ENCODE peak calls at places on chromosome 19, in ten cellular contexts. X is RWPE1; J is cardiac fibroblast; W is MCF 10A; E is coronary artery; M is GM12865; L is CD4-positive, alpha-beta T cell; Q is AG09319; K is dorsolateral prefrontal cortex; P is AG10803. Z is an unnamed sample.

GRCh38 chr19:13894552-13894951 is 11.4 kb downstream of the BRME1 start:
- DNase-seq in W (no peak), P (no peak), J (no peak), M (no peak), X (no peak), E (no peak), L (no peak), K (no peak), Q (no peak), Z (no peak)

GRCh38 chr19:57106646-57107235 is 13.0 kb upstream of the USP29 start:
- DNase-seq in J (no peak), P (no peak), X (no peak), L (no peak), E (no peak), K (no peak), M (no peak), Q (no peak), W (no peak), Z (no peak)

GRCh38 chr19:45443462-45444317 is 20.0 kb upstream of the ERCC1 start:
- DNase-seq in L (peak), K (peak), M (peak), J (peak), E (peak), P (peak), X (peak), Q (peak), W (peak), Z (peak)

GRCh38 chr19:57887195-57887941 is 1.5 kb downstream of the ZNF814 start:
- DNase-seq in W (no peak), K (no peak), M (no peak), P (no peak), Q (no peak), L (no peak), J (peak), E (no peak), X (no peak), Z (no peak)

GRCh38 chr19:13401388-13401787 is 104.9 kb downstream of the CACNA1A start:
- DNase-seq in K (no peak), J (peak), P (peak), E (no peak), M (peak), L (no peak), X (peak), W (peak), Q (no peak), Z (no peak)

GRCh38 chr19:48660854-48661731 is 11.7 kb downstream of the NTN5 start:
- DNase-seq in W (peak), E (peak), K (peak), L (peak), X (peak), Q (peak), M (peak), J (peak), P (peak), Z (peak)

GRCh38 chr19:55546822-55547614 is 1.7 kb upstream of the SBK3 start:
- DNase-seq in M (no peak), P (peak), K (peak), X (no peak), L (no peak), Q (no peak), J (peak), W (peak), E (peak), Z (no peak)

GRCh38 chr19:31331536-31331935 is 17.7 kb downstream of the TSHZ3 start:
- DNase-seq in M (no peak), Q (no peak), E (no peak), P (no peak), X (no peak), J (no peak), W (no peak), L (no peak), K (peak), Z (no peak)

GRCh38 chr19:52670046-52670445 is 31.9 kb upstream of the ZNF83 start:
- DNase-seq in Q (no peak), W (peak), P (no peak), J (no peak), X (peak), M (no peak), E (no peak), L (no peak), K (no peak), Z (no peak)

GRCh38 chr19:37551123-37551993 is 43.2 kb downstream of the ZNF571 start:
- DNase-seq in E (no peak), K (no peak), L (peak), P (peak), X (peak), Q (peak), W (no peak), J (peak), M (peak), Z (no peak)

GRCh38 chr19:1289395-1290244 is 3.9 kb downstream of the EFNA2 start:
- DNase-seq in K (no peak), J (no peak), L (no peak), M (no peak), X (no peak), E (no peak), Q (no peak), P (no peak), W (no peak), Z (no peak)

GRCh38 chr19:10461047-10461949 is 41.0 kb downstream of the PDE4A start:
- DNase-seq in W (peak), J (peak), Q (peak), K (peak), L (peak), M (peak), X (peak), E (peak), P (peak), Z (peak)

GRCh38 chr19:42198676-42199439 is 18.6 kb downstream of the DEDD2 start:
- DNase-seq in M (peak), E (no peak), J (no peak), P (no peak), K (no peak), L (peak), Q (no peak), X (no peak), W (no peak), Z (no peak)

GRCh38 chr19:45870798-45871197 is 6.7 kb downstream of the FOXA3 start:
- DNase-seq in M (no peak), P (no peak), W (no peak), K (no peak), X (no peak), Q (no peak), L (no peak), J (no peak), E (no peak), Z (no peak)

GRCh38 chr19:6822311-6822670 is 49.8 kb downstream of the VAV1 start:
- DNase-seq in P (no peak), E (no peak), X (no peak), M (no peak), K (no peak), W (no peak), Q (no peak), L (no peak), J (no peak), Z (no peak)

GRCh38 chr19:13212759-13213330 is 62.6 kb downstream of the IER2 start:
- DNase-seq in P (peak), J (peak), L (peak), Q (no peak), K (peak), E (no peak), X (peak), W (peak), M (peak), Z (peak)

GRCh38 chr19:40006273-40006691 is 9.4 kb downstream of the ZNF546 start:
- DNase-seq in E (no peak), L (no peak), J (peak), M (no peak), X (no peak), K (no peak), W (peak), P (peak), Q (peak), Z (no peak)

GRCh38 chr19:30425885-30426838 is 54.0 kb downstream of the ZNF536 start:
- DNase-seq in X (no peak), L (no peak), J (no peak), M (no peak), P (no peak), Q (no peak), E (no peak), K (no peak), W (no peak), Z (no peak)

GRCh38 chr19:6572217-6572616 is 18.7 kb downstream of the CD70 start:
- DNase-seq in J (no peak), X (no peak), E (no peak), Q (no peak), M (no peak), W (no peak), P (no peak), L (no peak), K (peak), Z (no peak)

GRCh38 chr19:40398417-40399056 is 8.6 kb upstream of the HIPK4 start:
- DNase-seq in M (peak), W (no peak), Q (no peak), P (no peak), J (no peak), E (no peak), K (no peak), L (peak), X (peak), Z (no peak)

GRCh38 chr19:53936035-53936434 is 26.7 kb upstream of the CACNG8 start:
- DNase-seq in L (no peak), W (no peak), P (no peak), J (no peak), X (no peak), E (no peak), K (no peak), M (no peak), Q (no peak), Z (no peak)

GRCh38 chr19:10471909-10472308 is 31.2 kb downstream of the KEAP1 start:
- DNase-seq in J (peak), M (peak), P (peak), W (peak), K (no peak), Q (no peak), L (no peak), X (no peak), E (no peak), Z (no peak)

GRCh38 chr19:33219261-33219812 is 6.3 kb downstream of the SLC7A10 start:
- DNase-seq in M (no peak), K (peak), L (no peak), X (no peak), Q (no peak), E (no peak), W (no peak), J (peak), P (no peak), Z (peak)
- TF ChIP-seq CTCF in M (peak), K (no peak), L (no peak), X (no peak), Q (peak), E (no peak), W (no peak), J (no peak), P (peak), Z (peak)

DNA sequence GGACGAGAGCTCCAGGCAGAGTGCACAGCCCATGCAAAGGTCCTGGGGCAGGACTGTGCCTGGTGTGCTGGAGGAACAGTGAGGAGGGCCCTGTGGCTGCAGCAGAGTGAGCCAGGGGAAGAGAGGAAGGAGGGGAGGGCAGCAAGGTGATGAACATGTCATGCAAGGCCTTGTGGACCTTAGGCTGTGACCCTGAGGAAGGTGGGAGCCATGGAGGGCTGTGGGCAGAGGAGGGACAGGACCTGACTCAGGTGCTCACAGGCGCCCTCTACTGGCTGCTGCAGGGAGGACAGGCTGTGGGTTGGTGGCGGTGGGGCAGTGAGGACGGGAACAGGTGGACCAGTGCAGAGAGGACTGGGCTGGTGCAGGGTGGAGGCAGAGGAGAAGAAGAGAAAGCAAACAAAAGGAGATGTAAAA is 170.3 kb downstream of the PTPRS start:
- DNase-seq in E (no peak), X (no peak), K (no peak), J (no peak), W (no peak), Q (no peak), M (peak), P (no peak), L (peak), Z (peak)
- TF ChIP-seq CTCF in E (no peak), X (peak), K (peak), J (peak), W (peak), Q (peak), M (peak), P (peak), L (peak), Z (peak)

GRCh38 chr19:51639916-51640315 is 6.7 kb downstream of the SIGLEC14 start:
- DNase-seq in J (no peak), X (no peak), M (no peak), W (no peak), K (no peak), Q (no peak), E (no peak), P (no peak), L (no peak), Z (no peak)

GRCh38 chr19:51632126-51632525 is 1.9 kb upstream of the SIGLEC5 start:
- DNase-seq in Q (no peak), E (no peak), M (no peak), J (no peak), L (no peak), W (no peak), P (no peak), K (no peak), X (no peak), Z (no peak)

GRCh38 chr19:51641648-51642047 is 5.0 kb downstream of the SIGLEC14 start:
- DNase-seq in E (no peak), P (no peak), M (no peak), W (no peak), Q (no peak), J (no peak), L (no peak), X (no peak), K (no peak), Z (no peak)

GRCh38 chr19:51640371-51640770 is 6.3 kb downstream of the SIGLEC14 start:
- DNase-seq in W (no peak), E (no peak), X (no peak), M (no peak), L (no peak), P (no peak), J (no peak), K (no peak), Q (no peak), Z (no peak)

DNA sequence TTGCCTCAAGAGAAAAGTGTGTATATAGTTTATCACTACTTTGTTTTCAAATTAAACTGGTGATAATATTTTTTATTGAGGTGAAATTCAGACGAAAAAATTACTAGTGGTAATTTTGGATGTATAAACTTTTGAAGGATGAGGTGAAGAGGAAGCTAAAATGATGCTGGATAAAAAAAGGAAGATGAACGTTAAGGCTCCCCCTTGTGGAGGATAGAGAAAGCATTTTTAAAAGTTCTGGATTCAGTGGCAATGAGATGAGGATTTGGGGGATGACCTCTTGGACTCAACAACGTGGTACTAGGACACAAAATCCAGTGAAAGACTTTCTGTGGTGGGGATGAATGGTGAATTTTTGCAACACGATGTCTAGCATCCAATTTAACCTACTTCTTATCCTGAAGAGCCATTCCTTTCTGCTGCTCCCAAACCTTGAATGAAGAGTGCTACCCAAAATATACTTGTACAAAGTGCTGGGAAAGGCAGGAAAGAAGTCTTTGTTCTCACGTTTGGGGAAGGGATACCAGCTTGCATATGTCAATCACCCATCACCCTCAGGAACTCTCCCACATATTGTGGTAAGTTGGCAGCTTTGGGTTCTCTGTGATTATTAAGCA is 7.3 kb upstream of the SIGLEC5 start:
- DNase-seq in P (no peak), X (peak), W (peak), M (peak), J (peak), Q (no peak), L (no peak), E (no peak), K (no peak), Z (no peak)
- TF ChIP-seq CTCF in P (peak), X (peak), W (peak), M (peak), J (peak), Q (peak), L (peak), E (no peak), K (peak), Z (peak)

GRCh38 chr19:11963566-11964355 is 1.1 kb upstream of the ZNF763 start:
- DNase-seq in P (peak), E (peak), J (peak), W (no peak), Q (peak), X (peak), K (peak), M (peak), L (peak), Z (peak)

GRCh38 chr19:11970174-11970573 is 5.3 kb downstream of the ZNF763 start:
- DNase-seq in K (no peak), E (no peak), J (no peak), M (no peak), Q (no peak), P (no peak), W (no peak), X (no peak), L (no peak), Z (no peak)

GRCh38 chr19:11964858-11965645 is at the start of gene ZNF763:
- DNase-seq in M (peak), K (peak), E (peak), Q (peak), J (peak), L (peak), X (peak), W (no peak), P (peak), Z (peak)

DNA sequence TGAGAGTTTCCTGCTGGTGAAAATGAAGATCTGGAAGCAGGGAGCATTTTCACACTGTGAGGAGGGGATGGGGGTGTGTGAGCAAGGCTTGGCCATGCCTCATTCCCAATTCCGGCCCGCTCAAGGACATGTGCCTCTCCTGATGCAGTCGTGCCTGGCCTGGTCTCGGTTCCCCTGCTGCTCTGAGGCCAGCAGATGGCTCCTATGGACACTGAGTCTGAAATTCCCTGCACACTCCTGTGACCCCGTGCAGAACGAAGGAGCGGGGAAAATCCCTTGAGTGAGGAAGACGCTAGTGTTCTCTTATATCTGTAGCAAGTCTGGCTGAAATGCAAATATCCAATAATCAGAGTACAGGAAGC is 363 bp upstream of the ZNF763 start:
- DNase-seq in P (no peak), E (no peak), X (no peak), Q (no peak), M (no peak), W (no peak), L (peak), J (no peak), K (peak), Z (no peak)
- TF ChIP-seq CTCF in P (peak), E (no peak), X (no peak), Q (peak), M (no peak), W (no peak), L (no peak), J (peak), K (peak), Z (no peak)

GRCh38 chr19:18361646-18362045 is 21.2 kb downstream of the PGPEP1 start:
- DNase-seq in J (no peak), P (no peak), W (no peak), Q (no peak), L (no peak), X (no peak), E (no peak), K (no peak), M (no peak), Z (no peak)
- TF ChIP-seq CTCF in J (no peak), P (no peak), W (no peak), Q (no peak), L (no peak), X (no peak), E (no peak), K (no peak), M (no peak), Z (no peak)